ENCODE peak calls at places on chromosomes 12 and 14, in five cellular contexts. Q is IMR-90, B is mesendoderm, X is H9, H is neuronal stem cell. T is an unnamed sample.

GRCh38 chr12:52925717-52926595 is 21.1 kb upstream of the KRT8 start:
- DNase-seq in B (peak), H (no peak), X (peak), Q (no peak), T (peak)

GRCh38 chr12:11855993-11856374 is 206.5 kb downstream of the ETV6 start:
- DNase-seq in X (no peak), H (no peak), Q (no peak), B (peak), T (no peak)

GRCh38 chr12:79691299-79692248 is 810 bp upstream of the PAWR start:
- DNase-seq in X (no peak), B (peak), H (no peak), Q (peak), T (no peak)

GRCh38 chr12:110537605-110538409 is 35.7 kb downstream of the RAD9B start:
- DNase-seq in X (no peak), Q (no peak), B (no peak), H (no peak), T (no peak)

GRCh38 chr12:6868211-6869048 is 1.1 kb downstream of the TPI1 start:
- DNase-seq in B (peak), H (peak), X (no peak), Q (peak), T (no peak)

GRCh38 chr12:46557539-46558373 is 185.2 kb upstream of the SLC38A2 start:
- DNase-seq in Q (peak), H (no peak), B (no peak), X (no peak), T (no peak)

GRCh38 chr14:74975059-74975810 is 19.8 kb upstream of the PGF start:
- DNase-seq in H (no peak), X (peak), B (no peak), Q (no peak), T (no peak)

GRCh38 chr14:91892918-91893527 is 25.7 kb upstream of the TC2N start:
- DNase-seq in B (peak), X (peak), Q (no peak), H (peak), T (peak)

GRCh38 chr12:122449317-122449716 is 26.8 kb upstream of the CLIP1 start:
- DNase-seq in H (no peak), Q (peak), B (no peak), X (no peak), T (peak)

GRCh38 chr14:102949062-102949800 is 26.8 kb downstream of the AMN start:
- DNase-seq in H (no peak), X (no peak), B (peak), Q (peak), T (peak)

GRCh38 chr14:32370720-32371119 is 41.6 kb downstream of the AKAP6 start:
- DNase-seq in B (no peak), X (no peak), H (no peak), Q (peak), T (no peak)

GRCh38 chr12:131755305-131756113 is 44.6 kb downstream of the SFSWAP start:
- DNase-seq in H (no peak), B (peak), Q (peak), X (peak), T (peak)

GRCh38 chr12:55742719-55743130 is at the start of gene GDF11:
- DNase-seq in Q (peak), H (peak), X (peak), B (peak), T (peak)

GRCh38 chr12:3816266-3816665 is 56.9 kb downstream of the PARP11 start:
- DNase-seq in H (no peak), X (no peak), Q (peak), B (no peak), T (peak)

GRCh38 chr14:27242874-27243273 is 645.0 kb upstream of the NOVA1 start:
- DNase-seq in Q (no peak), B (no peak), X (no peak), H (no peak), T (no peak)

GRCh38 chr12:91640021-91640420 is 457.4 kb upstream of the DCN start:
- DNase-seq in X (no peak), H (no peak), Q (no peak), B (no peak), T (peak)

GRCh38 chr14:90388437-90388836 is 8.4 kb upstream of the CALM1 start:
- DNase-seq in Q (peak), H (no peak), B (peak), X (peak), T (no peak)

GRCh38 chr14:39085933-39086332 is 17.1 kb downstream of the SEC23A start:
- DNase-seq in H (no peak), Q (peak), B (peak), X (no peak), T (no peak)

GRCh38 chr14:32620303-32620702 is 291.2 kb downstream of the AKAP6 start:
- DNase-seq in X (no peak), B (no peak), H (no peak), Q (peak), T (no peak)

GRCh38 chr12:26787125-26787495 is 45.9 kb downstream of the ITPR2 start:
- DNase-seq in B (peak), X (no peak), Q (peak), H (no peak), T (no peak)

GRCh38 chr14:51950007-51950406 is 39.3 kb upstream of the RTRAF start:
- DNase-seq in B (no peak), Q (no peak), X (no peak), H (no peak), T (no peak)

DNA sequence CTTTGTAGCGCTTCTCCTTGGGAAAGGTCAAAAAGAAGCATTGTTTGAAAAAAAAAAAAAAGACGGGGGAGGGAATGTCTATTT is at the start of gene LMO3:
- DNase-seq in H (no peak), B (no peak), X (no peak), Q (no peak), T (no peak)
- H3K4ac ChIP-seq in H (no peak), B (no peak), X (no peak), Q (no peak), T (no peak)

DNA sequence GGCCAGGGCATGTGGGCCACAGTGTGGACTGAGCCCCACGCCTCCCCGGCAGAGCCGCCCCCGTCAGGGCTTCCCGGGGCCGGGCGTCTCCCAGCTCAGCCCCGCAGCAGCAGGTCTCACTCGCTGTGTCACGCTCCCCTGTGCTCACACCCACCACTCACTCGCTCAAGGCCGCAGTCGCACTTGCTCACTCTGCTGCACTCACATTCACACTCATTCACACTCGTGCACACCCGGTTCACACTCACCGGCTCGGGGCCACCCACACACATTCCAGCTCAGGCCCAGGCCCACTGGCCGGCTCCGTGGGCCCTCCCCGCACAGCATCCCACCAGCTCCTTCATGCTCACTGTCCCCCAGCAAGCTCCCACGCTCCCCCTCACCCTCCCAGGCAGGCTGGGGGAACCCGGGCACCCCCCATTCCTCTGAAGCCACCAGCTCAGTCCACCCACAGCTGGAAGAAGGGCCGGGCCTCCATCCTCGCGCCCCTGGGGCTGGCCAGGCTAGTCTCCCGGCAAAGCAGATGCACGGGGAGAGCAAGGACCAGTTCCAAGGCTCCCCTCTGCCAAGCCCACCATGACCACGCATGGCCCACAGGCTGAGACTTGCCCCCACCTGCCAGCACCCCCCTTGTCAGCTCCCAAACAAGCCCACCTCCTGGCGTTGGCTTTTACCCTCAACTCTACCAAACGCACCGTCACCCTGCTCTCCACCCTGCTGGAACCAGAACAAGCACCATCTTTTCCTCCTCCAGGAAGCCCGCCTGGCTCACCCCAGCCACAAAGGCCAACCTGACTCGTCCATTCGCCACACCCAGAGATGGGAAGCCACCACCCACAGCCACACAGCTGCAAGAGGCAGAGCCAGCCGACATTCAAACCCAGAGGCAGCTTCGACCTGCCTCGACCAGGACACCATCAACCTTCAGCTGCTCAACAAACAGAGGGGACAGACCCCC is 28.0 kb downstream of the NCOR2 start:
- DNase-seq in H (no peak), Q (no peak), B (no peak), X (no peak), T (no peak)
- H3K4ac ChIP-seq in H (peak), Q (peak), B (no peak), X (no peak), T (peak)

DNA sequence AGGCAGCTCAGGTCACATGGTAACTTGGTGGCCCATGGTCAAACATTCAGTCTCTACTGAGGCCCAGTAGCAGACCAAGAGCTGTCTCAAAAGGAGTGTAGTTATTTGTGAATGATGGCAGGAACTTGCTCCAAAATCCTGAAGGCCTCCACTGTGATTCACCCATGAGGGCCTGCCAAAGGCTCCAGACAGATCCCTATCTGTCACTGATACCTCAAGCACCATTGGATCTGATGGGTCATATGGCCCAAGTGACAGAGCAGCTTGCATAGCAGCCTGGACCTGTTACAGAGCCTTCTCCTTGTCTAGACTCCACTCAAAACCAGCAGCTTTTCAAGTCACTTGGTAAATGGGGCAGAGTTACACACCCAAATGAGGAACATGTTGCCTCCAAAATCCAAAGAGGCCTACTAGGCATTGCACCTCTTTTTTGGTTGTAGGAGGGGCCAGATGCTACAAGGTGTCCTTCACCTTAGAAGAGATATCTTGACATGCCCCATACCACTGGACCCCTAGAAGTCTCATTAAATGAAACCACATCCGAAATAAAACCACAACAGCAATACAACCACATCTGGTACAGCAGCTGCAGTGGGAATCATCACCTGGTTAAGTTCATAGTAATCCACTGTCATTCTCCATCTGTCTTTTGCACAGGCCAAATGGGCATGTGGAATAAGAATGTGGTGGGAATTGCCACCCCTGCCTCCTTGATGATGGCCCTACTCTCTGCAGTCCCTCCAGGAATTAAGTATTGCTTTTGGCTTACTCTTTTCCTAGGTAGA is 150.3 kb upstream of the MAX start:
- DNase-seq in B (no peak), Q (no peak), X (no peak), H (no peak), T (peak)
- H3K4ac ChIP-seq in B (no peak), Q (no peak), X (no peak), H (no peak), T (no peak)

GRCh38 chr14:53955671-53956426 is 776 bp downstream of the BMP4 start:
- DNase-seq in H (no peak), B (peak), X (peak), Q (no peak), T (no peak)
- H3K4ac ChIP-seq in H (no peak), B (no peak), X (no peak), Q (peak), T (peak)

DNA sequence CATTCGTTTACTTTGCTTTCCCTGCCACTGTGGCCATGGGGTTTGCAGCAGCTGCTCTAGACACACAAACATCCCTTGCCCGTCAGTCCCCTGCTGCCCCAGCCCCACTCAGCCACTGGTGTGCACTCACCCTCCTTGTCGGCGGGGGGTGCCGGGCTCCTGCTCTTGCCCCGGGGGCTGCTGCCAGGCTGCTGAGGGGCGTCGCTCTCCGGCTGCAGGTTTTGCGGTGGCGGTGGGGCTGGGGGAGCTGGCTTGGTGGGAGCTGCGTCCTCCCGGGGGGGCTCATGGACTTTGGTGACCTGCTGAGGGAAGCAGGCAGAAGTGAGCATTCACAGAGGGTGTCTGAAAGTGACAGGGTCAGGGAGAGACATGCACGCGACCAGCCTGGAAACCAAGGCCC is 67.1 kb downstream of the RFLNA start:
- DNase-seq in B (no peak), X (no peak), Q (no peak), H (no peak), T (no peak)
- H3K4ac ChIP-seq in B (no peak), X (no peak), Q (no peak), H (no peak), T (no peak)

GRCh38 chr14:70698288-70698687 is 56.6 kb downstream of the TTC9 start:
- DNase-seq in H (no peak), X (no peak), Q (peak), B (peak), T (peak)

GRCh38 chr14:70704960-70705359 is 63.2 kb downstream of the TTC9 start:
- DNase-seq in B (no peak), Q (no peak), H (no peak), X (no peak), T (no peak)

GRCh38 chr14:70700955-70701354 is 59.2 kb downstream of the TTC9 start:
- DNase-seq in B (no peak), Q (no peak), H (no peak), X (no peak), T (no peak)

GRCh38 chr14:70701610-70702009 is 59.9 kb downstream of the TTC9 start:
- DNase-seq in B (no peak), X (no peak), Q (no peak), H (no peak), T (no peak)

GRCh38 chr14:70702154-70702553 is 60.4 kb downstream of the TTC9 start:
- DNase-seq in X (no peak), B (no peak), H (no peak), Q (no peak), T (peak)
- H3K4ac ChIP-seq in X (no peak), B (no peak), H (no peak), Q (no peak), T (no peak)

T was measured in trophoblast cell.